ENCODE peak calls at places on chromosome 12, in nine cellular contexts. W, U, F, X, O, K, T, C and B are unnamed samples.

GRCh38 chr12:60981473-60981872 is 1278.7 kb upstream of the USP15 start:
- ATAC-seq in W (no peak), U (no peak), F (no peak), X (no peak), O (no peak), K (no peak), T (no peak), C (no peak), B (no peak)

GRCh38 chr12:227923-228845 is 14.2 kb upstream of the SLC6A12 start:
- ATAC-seq in W (no peak), U (no peak), F (no peak), X (no peak), O (no peak), K (no peak), T (no peak), C (no peak), B (no peak)

GRCh38 chr12:8712572-8712971 is 14.8 kb downstream of the RIMKLB start:
- ATAC-seq in W (peak; percentile 27), U (no peak), F (peak; percentile 47), X (no peak), O (peak; percentile 33), K (no peak), T (peak; percentile 40), C (no peak), B (no peak)

GRCh38 chr12:131222271-131223139 is 268.8 kb downstream of the ADGRD1 start:
- ATAC-seq in W (no peak), U (peak; percentile 37), F (no peak), X (peak; percentile 46), O (no peak), K (no peak), T (no peak), C (peak; percentile 79), B (no peak)

GRCh38 chr12:130978785-130979184 is 25.1 kb downstream of the ADGRD1 start:
- ATAC-seq in W (peak; percentile 8), U (no peak), F (peak; percentile 48), X (no peak), O (no peak), K (no peak), T (no peak), C (no peak), B (no peak)

GRCh38 chr12:79121486-79121885 is 256.9 kb downstream of the SYT1 start:
- ATAC-seq in W (no peak), U (no peak), F (no peak), X (no peak), O (no peak), K (no peak), T (no peak), C (no peak), B (no peak)

GRCh38 chr12:51307655-51308593 is 16.1 kb downstream of the BIN2 start:
- ATAC-seq in W (peak; percentile 88), U (no peak), F (no peak), X (no peak), O (peak; percentile 98), K (peak; percentile 86), T (peak; percentile 63), C (no peak), B (peak; percentile 98)

GRCh38 chr12:26044592-26044991 is 80.2 kb downstream of the BHLHE41 start:
- ATAC-seq in W (no peak), U (no peak), F (no peak), X (no peak), O (no peak), K (no peak), T (no peak), C (no peak), B (no peak)

GRCh38 chr12:64006211-64006610 is 161.7 kb downstream of the SRGAP1 start:
- ATAC-seq in W (no peak), U (no peak), F (no peak), X (no peak), O (no peak), K (no peak), T (no peak), C (no peak), B (no peak)

GRCh38 chr12:94678849-94679248 is 28.5 kb upstream of the TMCC3 start:
- ATAC-seq in W (no peak), U (no peak), F (no peak), X (no peak), O (no peak), K (no peak), T (no peak), C (no peak), B (peak; percentile 81)

GRCh38 chr12:52969828-52970569 is 21.1 kb downstream of the KRT18 start:
- ATAC-seq in W (peak; percentile 7), U (no peak), F (peak; percentile 92), X (no peak), O (no peak), K (no peak), T (no peak), C (no peak), B (no peak)

GRCh38 chr12:69620077-69620476 is 9.4 kb upstream of the LRRC10 start:
- ATAC-seq in W (no peak), U (no peak), F (peak; percentile 60), X (no peak), O (no peak), K (no peak), T (no peak), C (no peak), B (no peak)

GRCh38 chr12:90099288-90099687 is 390.6 kb upstream of the ATP2B1 start:
- ATAC-seq in W (no peak), U (no peak), F (no peak), X (no peak), O (no peak), K (no peak), T (no peak), C (no peak), B (no peak)

GRCh38 chr12:80216890-80217559 is 117.7 kb downstream of the OTOGL start:
- ATAC-seq in W (no peak), U (no peak), F (no peak), X (no peak), O (no peak), K (no peak), T (no peak), C (no peak), B (no peak)

GRCh38 chr12:9951026-9951652 is 19.0 kb upstream of the CLEC2A start:
- ATAC-seq in W (no peak), U (peak; percentile 77), F (no peak), X (peak; percentile 87), O (no peak), K (no peak), T (no peak), C (peak; percentile 53), B (no peak)

GRCh38 chr12:16347391-16348298 is at the start of gene MGST1:
- ATAC-seq in W (peak; percentile 95), U (no peak), F (peak; percentile 92), X (no peak), O (peak; percentile 90), K (peak; percentile 95), T (peak; percentile 94), C (no peak), B (peak; percentile 65)

GRCh38 chr12:108305520-108305919 is 33.6 kb downstream of the CMKLR1 start:
- ATAC-seq in W (peak; percentile 72), U (no peak), F (peak; percentile 85), X (no peak), O (peak; percentile 72), K (peak; percentile 68), T (peak; percentile 63), C (peak; percentile 42), B (peak; percentile 74)

GRCh38 chr12:113990548-113991223 is 24.6 kb upstream of the RBM19 start:
- ATAC-seq in W (no peak), U (no peak), F (no peak), X (no peak), O (no peak), K (no peak), T (no peak), C (no peak), B (no peak)

GRCh38 chr12:51232642-51233041 is 6.0 kb upstream of the DAZAP2 start:
- ATAC-seq in W (no peak), U (no peak), F (no peak), X (no peak), O (no peak), K (no peak), T (no peak), C (no peak), B (no peak)

GRCh38 chr12:9244894-9245293 is 36.7 kb upstream of the PZP start:
- ATAC-seq in W (no peak), U (peak; percentile 81), F (no peak), X (peak; percentile 30), O (peak; percentile 33), K (no peak), T (no peak), C (peak; percentile 91), B (peak; percentile 95)

GRCh38 chr12:105841880-105842279 is 296.9 kb downstream of the NUAK1 start:
- ATAC-seq in W (peak; percentile 65), U (no peak), F (peak; percentile 41), X (no peak), O (peak; percentile 33), K (no peak), T (no peak), C (no peak), B (no peak)

GRCh38 chr12:96327889-96328288 is 72.3 kb downstream of the CDK17 start:
- ATAC-seq in W (no peak), U (no peak), F (no peak), X (no peak), O (no peak), K (no peak), T (peak; percentile 48), C (no peak), B (peak; percentile 45)

GRCh38 chr12:56988207-56988739 is 18.1 kb downstream of the ZBTB39 start:
- ATAC-seq in W (peak; percentile 30), U (no peak), F (peak; percentile 86), X (no peak), O (peak; percentile 22), K (no peak), T (peak; percentile 87), C (no peak), B (no peak)

GRCh38 chr12:12616512-12617275 is 5.0 kb downstream of the CREBL2 start:
- ATAC-seq in W (no peak), U (no peak), F (no peak), X (no peak), O (no peak), K (no peak), T (no peak), C (no peak), B (no peak)

GRCh38 chr12:111436266-111436665 is 30.5 kb downstream of the SH2B3 start:
- ATAC-seq in W (no peak), U (no peak), F (no peak), X (no peak), O (no peak), K (no peak), T (peak; percentile 18), C (no peak), B (peak; percentile 2)

GRCh38 chr12:107356266-107356936 is 263.1 kb upstream of the CRY1 start:
- ATAC-seq in W (no peak), U (peak; percentile 89), F (no peak), X (peak; percentile 71), O (no peak), K (no peak), T (no peak), C (peak; percentile 84), B (peak; percentile 48)

GRCh38 chr12:64240781-64241180 is 18.7 kb upstream of the KICS2 start:
- ATAC-seq in W (no peak), U (no peak), F (no peak), X (no peak), O (no peak), K (no peak), T (no peak), C (no peak), B (no peak)

GRCh38 chr12:18148961-18149360 is 59.0 kb upstream of the RERGL start:
- ATAC-seq in W (no peak), U (no peak), F (no peak), X (no peak), O (no peak), K (no peak), T (no peak), C (no peak), B (no peak)

GRCh38 chr12:26800347-26800746 is 32.6 kb downstream of the ITPR2 start:
- ATAC-seq in W (no peak), U (no peak), F (no peak), X (no peak), O (no peak), K (no peak), T (no peak), C (no peak), B (no peak)

GRCh38 chr12:101001669-101002068 is 207.1 kb downstream of the ANO4 start:
- ATAC-seq in W (no peak), U (no peak), F (no peak), X (no peak), O (peak; percentile 48), K (no peak), T (no peak), C (no peak), B (peak; percentile 55)

GRCh38 chr12:3132636-3133409 is 55.6 kb downstream of the TSPAN9 start:
- ATAC-seq in W (peak; percentile 53), U (no peak), F (peak; percentile 67), X (no peak), O (peak; percentile 27), K (no peak), T (peak; percentile 62), C (no peak), B (no peak)